ENCODE peak calls at places on chromosomes 6 and 20, in ten cellular contexts. B is activated T-cell treated with anti-CD3 and anti-CD28 coated beads, Interleukin-2, amount 50 U/mL, for 72 hours; D is nephron progenitor cell; A is effector memory CD4-positive, alpha-beta T cell; Y is H1; C is tibial artery; E is adrenal gland; R is gastrocnemius medialis; F is hypothalamus; N is activated T-helper 9 cell treated with anti-CD3 and anti-CD28 coated beads, Interleukin-2, amount 50 U/mL, for 16 hours. U is an unnamed sample.

GRCh38 chr6:150290429-150290828 is 78.4 kb upstream of the IYD start:
- DNase-seq in B (no peak), D (no peak), A (no peak), Y (no peak), C (no peak), E (no peak), R (no peak), F (no peak), N (no peak), U (no peak)

GRCh38 chr20:43761396-43762340 is 34.9 kb upstream of the GTSF1L start:
- DNase-seq in B (no peak), D (no peak), A (no peak), Y (no peak), C (no peak), E (no peak), R (no peak), F (no peak), N (no peak), U (no peak)

GRCh38 chr20:38573381-38573780 is 7.6 kb upstream of the ADIG start:
- DNase-seq in B (no peak), D (no peak), A (no peak), Y (no peak), C (no peak), E (no peak), R (no peak), F (no peak), N (no peak), U (no peak)

GRCh38 chr20:34538671-34539123 is 19.8 kb upstream of the MAP1LC3A start:
- DNase-seq in B (peak), D (peak), A (peak), Y (peak), C (no peak), E (peak), R (no peak), F (peak), N (peak), U (peak)

GRCh38 chr6:138692058-138692977 is 81.3 kb upstream of the CCDC28A start:
- DNase-seq in B (peak), D (peak), A (peak), Y (peak), C (peak), E (peak), R (peak), F (peak), N (peak), U (peak)

GRCh38 chr20:20362774-20363435 is 5.0 kb upstream of the INSM1 start:
- DNase-seq in B (no peak), D (peak), A (no peak), Y (peak), C (no peak), E (no peak), R (no peak), F (no peak), N (no peak), U (no peak)

GRCh38 chr6:158437571-158437970 is 122.3 kb upstream of the TMEM181 start:
- DNase-seq in B (no peak), D (no peak), A (no peak), Y (peak), C (no peak), E (no peak), R (no peak), F (no peak), N (no peak), U (no peak)

GRCh38 chr20:63624486-63624885 is 2.4 kb downstream of the GMEB2 start:
- DNase-seq in B (no peak), D (no peak), A (no peak), Y (no peak), C (no peak), E (peak), R (no peak), F (no peak), N (no peak), U (no peak)

GRCh38 chr6:149423946-149424440 is 23.9 kb downstream of the SUMO4 start:
- DNase-seq in B (no peak), D (no peak), A (no peak), Y (no peak), C (no peak), E (no peak), R (no peak), F (no peak), N (no peak), U (no peak)

GRCh38 chr6:43716099-43716498 is 28.5 kb upstream of the MRPS18A start:
- DNase-seq in B (no peak), D (no peak), A (no peak), Y (no peak), C (no peak), E (no peak), R (no peak), F (no peak), N (no peak), U (no peak)

GRCh38 chr6:7546832-7547714 is 5.6 kb downstream of the DSP start:
- DNase-seq in B (no peak), D (no peak), A (no peak), Y (no peak), C (no peak), E (no peak), R (no peak), F (no peak), N (no peak), U (no peak)

GRCh38 chr20:33653218-33653899 is 8.8 kb upstream of the C20orf144 start:
- DNase-seq in B (peak), D (peak), A (no peak), Y (peak), C (peak), E (peak), R (no peak), F (peak), N (no peak), U (no peak)